ENCODE peak calls at places on chromosomes 2 and 18, in eight cellular contexts. One of them, this sample, is unnamed.
A peak's percentile ranks its signal among the peaks of the same experiment; 100 is the strongest.

GRCh38 chr18:32420084-32420483 is 50.6 kb downstream of the GAREM1 start:
- DNase-seq in astrocyte of the cerebellum: no peak
- DNase-seq in HCT116: no peak
- DNase-seq in kidney epithelial cell: no peak
- DNase-seq in left lung: no peak
- DNase-seq in NCI-H748 treated with DMSO at 0.1 percent for 48 hours: no peak
- DNase-seq in foreskin fibroblast: no peak
- DNase-seq in H54: no peak
- DNase-seq in this sample: no peak

GRCh38 chr18:39799010-39799409 is 2156.0 kb upstream of the PIK3C3 start:
- DNase-seq in foreskin fibroblast: peak; percentile 50
- DNase-seq in HCT116: no peak
- DNase-seq in H54: no peak
- DNase-seq in kidney epithelial cell: no peak
- DNase-seq in NCI-H748 treated with DMSO at 0.1 percent for 48 hours: peak; percentile 42
- DNase-seq in left lung: no peak
- DNase-seq in astrocyte of the cerebellum: no peak
- DNase-seq in this sample: no peak

GRCh38 chr2:30266051-30266621 is 34.8 kb downstream of the LBH start:
- DNase-seq in NCI-H748 treated with DMSO at 0.1 percent for 48 hours: no peak
- DNase-seq in left lung: no peak
- DNase-seq in astrocyte of the cerebellum: no peak
- DNase-seq in foreskin fibroblast: no peak
- DNase-seq in HCT116: no peak
- DNase-seq in kidney epithelial cell: no peak
- DNase-seq in H54: no peak
- DNase-seq in this sample: peak; percentile 18

GRCh38 chr18:70555046-70555445 is 266.2 kb downstream of the SOCS6 start:
- DNase-seq in astrocyte of the cerebellum: no peak
- DNase-seq in foreskin fibroblast: no peak
- DNase-seq in HCT116: no peak
- DNase-seq in left lung: no peak
- DNase-seq in H54: no peak
- DNase-seq in NCI-H748 treated with DMSO at 0.1 percent for 48 hours: no peak
- DNase-seq in kidney epithelial cell: no peak
- DNase-seq in this sample: no peak

GRCh38 chr2:15941483-15941853 is 1.1 kb downstream of the MYCN start:
- DNase-seq in astrocyte of the cerebellum: no peak
- DNase-seq in foreskin fibroblast: no peak
- DNase-seq in NCI-H748 treated with DMSO at 0.1 percent for 48 hours: peak; percentile 24
- DNase-seq in kidney epithelial cell: no peak
- DNase-seq in left lung: peak; percentile 62
- DNase-seq in H54: no peak
- DNase-seq in HCT116: no peak
- DNase-seq in this sample: no peak

GRCh38 chr2:7165736-7166135 is 248.5 kb downstream of the RNF144A start:
- DNase-seq in kidney epithelial cell: no peak
- DNase-seq in HCT116: no peak
- DNase-seq in astrocyte of the cerebellum: no peak
- DNase-seq in foreskin fibroblast: peak; percentile 5
- DNase-seq in NCI-H748 treated with DMSO at 0.1 percent for 48 hours: no peak
- DNase-seq in H54: no peak
- DNase-seq in left lung: no peak
- DNase-seq in this sample: no peak

GRCh38 chr2:72694715-72695496 is 130.9 kb downstream of the EXOC6B start:
- DNase-seq in left lung: no peak
- DNase-seq in foreskin fibroblast: peak; percentile 86
- DNase-seq in NCI-H748 treated with DMSO at 0.1 percent for 48 hours: no peak
- DNase-seq in astrocyte of the cerebellum: peak; percentile 6
- DNase-seq in H54: no peak
- DNase-seq in kidney epithelial cell: no peak
- DNase-seq in HCT116: no peak
- DNase-seq in this sample: peak; percentile 68

GRCh38 chr18:62631173-62631572 is 84.2 kb upstream of the PHLPP1 start:
- DNase-seq in foreskin fibroblast: no peak
- DNase-seq in H54: no peak
- DNase-seq in NCI-H748 treated with DMSO at 0.1 percent for 48 hours: no peak
- DNase-seq in left lung: no peak
- DNase-seq in kidney epithelial cell: no peak
- DNase-seq in astrocyte of the cerebellum: no peak
- DNase-seq in HCT116: no peak
- DNase-seq in this sample: no peak

GRCh38 chr2:7377861-7378569 is 460.8 kb downstream of the RNF144A start:
- DNase-seq in H54: no peak
- DNase-seq in left lung: peak; percentile 70
- DNase-seq in NCI-H748 treated with DMSO at 0.1 percent for 48 hours: peak; percentile 58
- DNase-seq in HCT116: no peak
- DNase-seq in kidney epithelial cell: no peak
- DNase-seq in foreskin fibroblast: no peak
- DNase-seq in astrocyte of the cerebellum: no peak
- DNase-seq in this sample: no peak

GRCh38 chr2:61044596-61044995 is 21.1 kb upstream of the SANBR start:
- DNase-seq in astrocyte of the cerebellum: no peak
- DNase-seq in HCT116: no peak
- DNase-seq in left lung: no peak
- DNase-seq in kidney epithelial cell: no peak
- DNase-seq in H54: no peak
- DNase-seq in foreskin fibroblast: no peak
- DNase-seq in NCI-H748 treated with DMSO at 0.1 percent for 48 hours: no peak
- DNase-seq in this sample: no peak

GRCh38 chr18:57670046-57670445 is 48.4 kb upstream of the NARS1 start:
- DNase-seq in HCT116: no peak
- DNase-seq in H54: no peak
- DNase-seq in NCI-H748 treated with DMSO at 0.1 percent for 48 hours: no peak
- DNase-seq in left lung: no peak
- DNase-seq in astrocyte of the cerebellum: no peak
- DNase-seq in kidney epithelial cell: no peak
- DNase-seq in foreskin fibroblast: no peak
- DNase-seq in this sample: no peak

GRCh38 chr2:38146302-38146916 is 70.5 kb upstream of the CYP1B1 start:
- DNase-seq in kidney epithelial cell: peak; percentile 70
- DNase-seq in left lung: peak; percentile 78
- DNase-seq in foreskin fibroblast: peak; percentile 90
- DNase-seq in NCI-H748 treated with DMSO at 0.1 percent for 48 hours: no peak
- DNase-seq in H54: peak; percentile 47
- DNase-seq in astrocyte of the cerebellum: peak; percentile 95
- DNase-seq in HCT116: peak; percentile 37
- DNase-seq in this sample: peak; percentile 96